ENCODE peak calls at places on chromosomes 6 and 20, in six cellular contexts. J is breast epithelium, U is IMR-90, M is HCT116, V is HepG2, L is NB4. P is an unnamed sample.

GRCh38 chr6:22205266-22205665 is 91.6 kb downstream of the PRL start:
- DNase-seq in J (no peak), U (no peak), M (no peak), V (no peak), L (no peak), P (no peak)

GRCh38 chr6:121382467-121383121 is 48.3 kb upstream of the TBC1D32 start:
- DNase-seq in J (no peak), U (no peak), M (no peak), V (peak; percentile 14), L (no peak), P (no peak)

GRCh38 chr20:5090191-5090590 is 29.6 kb downstream of the PCNA start:
- DNase-seq in J (no peak), U (no peak), M (no peak), V (no peak), L (peak; percentile 88), P (no peak)

GRCh38 chr6:113595921-113596376 is 261.2 kb upstream of the MARCKS start:
- DNase-seq in J (no peak), U (peak; percentile 50), M (no peak), V (no peak), L (no peak), P (peak; percentile 83)

GRCh38 chr6:23176471-23176870 is 607.1 kb downstream of the HDGFL1 start:
- DNase-seq in J (no peak), U (no peak), M (no peak), V (no peak), L (no peak), P (no peak)

GRCh38 chr6:106540907-106541306 is 88.4 kb downstream of the RTN4IP1 start:
- DNase-seq in J (no peak), U (no peak), M (no peak), V (peak; percentile 80), L (peak; percentile 47), P (no peak)

GRCh38 chr20:50292324-50293243 is 102.0 kb downstream of the CEBPB start:
- DNase-seq in J (peak; percentile 89), U (peak; percentile 99), M (no peak), V (peak; percentile 97), L (peak; percentile 86), P (peak; percentile 98)

GRCh38 chr6:47535316-47536046 is 57.9 kb downstream of the CD2AP start:
- DNase-seq in J (no peak), U (no peak), M (no peak), V (no peak), L (no peak), P (no peak)

GRCh38 chr6:91715171-91715805 is 1128.4 kb upstream of the MAP3K7 start:
- DNase-seq in J (no peak), U (no peak), M (no peak), V (no peak), L (no peak), P (no peak)

GRCh38 chr6:154093231-154094044 is 54.4 kb downstream of the OPRM1 start:
- DNase-seq in J (no peak), U (no peak), M (no peak), V (no peak), L (no peak), P (no peak)

GRCh38 chr6:74167951-74168350 is 471.9 kb downstream of the CD109 start:
- DNase-seq in J (no peak), U (peak; percentile 5), M (no peak), V (no peak), L (no peak), P (no peak)

GRCh38 chr6:77487808-77488425 is 24.6 kb upstream of the HTR1B start:
- DNase-seq in J (no peak), U (no peak), M (no peak), V (no peak), L (peak; percentile 33), P (no peak)

GRCh38 chr6:25125736-25126135 is 153.4 kb upstream of the CARMIL1 start:
- DNase-seq in J (no peak), U (no peak), M (no peak), V (no peak), L (no peak), P (no peak)

GRCh38 chr6:80962382-80962781 is 790.1 kb downstream of the TENT5A start:
- DNase-seq in J (no peak), U (no peak), M (no peak), V (no peak), L (no peak), P (no peak)

GRCh38 chr6:132973556-132973993 is 159.2 kb downstream of the RPS12 start:
- DNase-seq in J (no peak), U (no peak), M (no peak), V (no peak), L (no peak), P (no peak)

GRCh38 chr6:163554663-163555062 is 140.1 kb downstream of the QKI start:
- DNase-seq in J (no peak), U (peak; percentile 34), M (no peak), V (peak; percentile 66), L (peak; percentile 72), P (no peak)

GRCh38 chr6:19587238-19587942 is 249.8 kb upstream of the ID4 start:
- DNase-seq in J (no peak), U (no peak), M (no peak), V (no peak), L (no peak), P (no peak)

GRCh38 chr20:49284818-49285217 is 7.0 kb upstream of the ZNFX1 start:
- DNase-seq in J (no peak), U (no peak), M (no peak), V (no peak), L (no peak), P (no peak)

GRCh38 chr20:50518270-50518721 is 8.1 kb downstream of the PTPN1 start:
- DNase-seq in J (no peak), U (peak; percentile 72), M (no peak), V (no peak), L (no peak), P (no peak)

GRCh38 chr6:26743157-26743821 is 83.7 kb upstream of the ZNF322 start:
- DNase-seq in J (no peak), U (peak; percentile 78), M (peak; percentile 76), V (no peak), L (peak; percentile 0), P (no peak)

GRCh38 chr6:18261877-18262276 is 2.5 kb downstream of the DEK start:
- DNase-seq in J (no peak), U (no peak), M (no peak), V (no peak), L (no peak), P (no peak)
- H3K4me3 ChIP-seq in J (no peak overlapping the region), U (no peak overlapping the region), M (peak overlapping the region; percentile 91), V (no peak overlapping the region), L (peak overlapping the region; percentile 93), P (no peak overlapping the region)

GRCh38 chr6:35722121-35722761 is 14.6 kb upstream of the ARMC12 start:
- DNase-seq in J (no peak), U (no peak), M (no peak), V (no peak), L (no peak), P (peak; percentile 88)
- TF ChIP-seq POLR2A in J (no peak), U (no peak), M (no peak), V (no peak), L (no peak), P (no peak)

DNA sequence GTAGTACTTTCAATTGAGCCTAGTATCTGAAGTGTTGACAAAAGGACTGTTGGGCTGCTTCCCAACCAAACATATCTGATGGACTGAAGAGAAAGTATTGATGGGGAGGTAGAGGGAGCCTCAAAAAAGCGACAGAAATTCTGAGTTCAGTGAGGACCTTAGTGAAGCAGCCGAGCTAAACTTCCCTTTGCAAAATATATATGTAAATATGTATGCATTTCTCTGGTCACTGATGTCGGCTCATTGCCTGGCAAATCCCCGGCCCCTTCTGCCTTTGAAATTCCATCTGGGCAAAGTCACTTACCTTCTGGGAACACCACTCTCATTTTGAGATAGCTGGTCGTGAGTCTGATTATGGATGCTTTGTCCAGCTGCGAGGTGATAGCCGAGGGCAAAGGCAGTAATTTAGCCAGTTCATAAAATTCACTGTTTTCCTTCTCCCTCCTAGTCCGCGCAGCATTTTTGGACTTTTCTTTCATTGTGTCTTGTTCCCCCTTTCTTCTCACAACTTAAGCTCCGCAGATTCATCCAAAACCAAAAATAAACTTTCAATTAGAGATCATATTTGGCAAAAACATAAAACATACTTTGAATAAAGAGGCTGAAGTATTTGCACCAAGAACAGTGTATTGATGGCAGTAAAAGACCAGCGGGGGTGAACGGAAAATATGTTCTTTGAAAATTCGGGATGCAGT is 1.6 kb downstream of the SIM1 start:
- DNase-seq in J (no peak), U (no peak), M (no peak), V (no peak), L (no peak), P (no peak)
- H3K4me3 ChIP-seq in J (peak overlapping the region; percentile 39), U (no peak overlapping the region), M (no peak overlapping the region), V (no peak overlapping the region), L (no peak overlapping the region), P (no peak overlapping the region)

DNA sequence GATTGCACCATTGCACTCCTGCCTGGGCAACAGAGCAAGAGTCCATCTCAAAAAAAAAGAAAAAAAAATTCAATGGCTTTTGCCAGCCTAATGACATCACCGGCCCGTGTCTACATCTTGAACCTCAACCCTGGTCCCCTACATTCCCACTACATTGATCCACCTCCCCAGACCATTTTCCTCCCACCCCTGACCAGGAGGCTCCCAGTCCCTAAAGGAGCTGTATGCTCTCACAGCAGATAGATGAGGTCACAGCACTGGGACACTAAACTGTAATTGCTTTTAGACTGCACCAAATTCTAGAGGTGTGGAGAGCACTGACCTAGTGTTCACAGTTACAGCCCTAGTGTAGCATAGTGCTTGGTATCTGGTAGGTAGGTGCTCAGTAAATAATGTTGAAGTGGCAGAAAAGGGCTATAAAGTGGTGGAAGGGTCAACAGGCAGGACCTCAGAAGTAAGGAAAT is 10.7 kb downstream of the TGIF2 start:
- DNase-seq in J (no peak), U (no peak), M (no peak), V (no peak), L (no peak), P (no peak)
- TF ChIP-seq POLR2A in J (no peak), U (no peak), M (no peak), V (no peak), L (no peak), P (no peak)

GRCh38 chr6:30613251-30614043 is 3.6 kb downstream of the PPP1R10 start:
- DNase-seq in J (no peak), U (peak; percentile 52), M (no peak), V (no peak), L (peak; percentile 52), P (peak; percentile 13)
- H3K4me3 ChIP-seq in J (no peak overlapping the region), U (no peak overlapping the region), M (no peak overlapping the region), V (no peak overlapping the region), L (peak overlapping the region; percentile 99), P (no peak overlapping the region)

DNA sequence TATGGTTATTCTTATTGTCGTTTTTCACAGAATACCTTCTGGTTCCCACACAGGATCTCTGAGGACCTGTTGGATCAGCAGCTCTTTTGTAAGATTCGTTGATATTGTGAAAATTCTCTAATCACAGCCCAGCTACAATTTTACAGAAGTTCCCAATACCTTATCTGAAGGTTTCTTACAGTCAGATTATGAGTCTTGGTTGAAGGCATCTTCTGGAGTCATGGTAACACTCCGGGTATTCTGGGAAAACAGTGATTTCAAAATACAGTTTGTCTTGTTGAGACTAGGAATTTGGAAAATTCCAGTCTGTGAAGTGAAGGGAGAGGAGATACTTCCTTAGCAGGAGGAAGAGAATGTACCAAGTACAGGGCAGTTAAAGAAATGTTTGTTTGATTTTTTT is 22.2 kb upstream of the HLA-C start:
- DNase-seq in J (no peak), U (no peak), M (no peak), V (no peak), L (no peak), P (no peak)
- TF ChIP-seq POLR2A in J (no peak), U (no peak), M (no peak), V (no peak), L (no peak), P (no peak)

P was measured in sigmoid colon.